ENCODE peak calls at places on chromosome 17, in four cellular contexts. One of them, this sample, is unnamed.

GRCh38 chr17:55282379-55282702 is 17.6 kb downstream of the HLF start:
- DNase-seq in GM12878: no peak
- DNase-seq in HepG2: no peak
- DNase-seq in SK-N-SH: no peak
- DNase-seq in this sample: no peak

GRCh38 chr17:72567774-72568173 is 447.0 kb downstream of the SOX9 start:
- DNase-seq in GM12878: no peak
- DNase-seq in HepG2: no peak
- DNase-seq in SK-N-SH: peak; percentile 73
- DNase-seq in this sample: no peak

GRCh38 chr17:78075545-78075944 is 53.0 kb downstream of the TMC6 start:
- DNase-seq in GM12878: no peak
- DNase-seq in HepG2: no peak
- DNase-seq in SK-N-SH: no peak
- DNase-seq in this sample: no peak

GRCh38 chr17:78045316-78045715 is 83.2 kb downstream of the TMC6 start:
- DNase-seq in GM12878: no peak
- DNase-seq in HepG2: no peak
- DNase-seq in SK-N-SH: no peak
- DNase-seq in this sample: no peak

GRCh38 chr17:46053911-46054534 is 55.0 kb downstream of the STH start:
- DNase-seq in GM12878: no peak
- DNase-seq in HepG2: no peak
- DNase-seq in SK-N-SH: no peak
- DNase-seq in this sample: no peak

GRCh38 chr17:31584436-31585279 is 193.2 kb downstream of the RAB11FIP4 start:
- DNase-seq in GM12878: no peak
- DNase-seq in HepG2: no peak
- DNase-seq in SK-N-SH: no peak
- DNase-seq in this sample: no peak

GRCh38 chr17:4098516-4099209 is 44.2 kb downstream of the ZZEF1 start:
- DNase-seq in GM12878: no peak
- DNase-seq in HepG2: no peak
- DNase-seq in SK-N-SH: no peak
- DNase-seq in this sample: no peak

GRCh38 chr17:16131593-16131992 is 83.7 kb downstream of the NCOR1 start:
- DNase-seq in GM12878: no peak
- DNase-seq in HepG2: no peak
- DNase-seq in SK-N-SH: no peak
- DNase-seq in this sample: no peak

GRCh38 chr17:69075823-69076222 is 15.1 kb upstream of the ABCA9 start:
- DNase-seq in GM12878: no peak
- DNase-seq in HepG2: no peak
- DNase-seq in SK-N-SH: no peak
- DNase-seq in this sample: no peak

GRCh38 chr17:16477255-16477654 is 14.7 kb downstream of the LRRC75A start:
- DNase-seq in GM12878: no peak
- DNase-seq in HepG2: peak; percentile 38
- DNase-seq in SK-N-SH: no peak
- DNase-seq in this sample: no peak

GRCh38 chr17:68390888-68391545 is 66.3 kb downstream of the WIPI1 start:
- DNase-seq in GM12878: no peak
- DNase-seq in HepG2: no peak
- DNase-seq in SK-N-SH: no peak
- DNase-seq in this sample: no peak

GRCh38 chr17:6456321-6456720 is 12.1 kb downstream of the PIMREG start:
- DNase-seq in GM12878: no peak
- DNase-seq in HepG2: no peak
- DNase-seq in SK-N-SH: no peak
- DNase-seq in this sample: no peak

GRCh38 chr17:51372345-51373004 is 112.1 kb downstream of the UTP18 start:
- DNase-seq in GM12878: peak; percentile 82
- DNase-seq in HepG2: peak; percentile 72
- DNase-seq in SK-N-SH: no peak
- DNase-seq in this sample: no peak

GRCh38 chr17:31318298-31319190 is 2.9 kb downstream of the EVI2A start:
- DNase-seq in GM12878: peak; percentile 63
- DNase-seq in HepG2: no peak
- DNase-seq in SK-N-SH: no peak
- DNase-seq in this sample: no peak

GRCh38 chr17:7440113-7440822 is 956 bp downstream of the FGF11 start:
- DNase-seq in GM12878: no peak
- DNase-seq in HepG2: no peak
- DNase-seq in SK-N-SH: peak; percentile 93
- DNase-seq in this sample: no peak

GRCh38 chr17:21124096-21124495 is 2.7 kb upstream of the DHRS7B start:
- DNase-seq in GM12878: no peak
- DNase-seq in HepG2: no peak
- DNase-seq in SK-N-SH: no peak
- DNase-seq in this sample: no peak

GRCh38 chr17:1137465-1137894 is 42.3 kb downstream of the ABR start:
- DNase-seq in GM12878: no peak
- DNase-seq in HepG2: peak; percentile 39
- DNase-seq in SK-N-SH: no peak
- DNase-seq in this sample: no peak

GRCh38 chr17:77349976-77350830 is 209.4 kb downstream of the SEC14L1 start:
- DNase-seq in GM12878: no peak
- DNase-seq in HepG2: no peak
- DNase-seq in SK-N-SH: no peak
- DNase-seq in this sample: no peak

GRCh38 chr17:71176928-71177443 is 943.8 kb upstream of the SOX9 start:
- DNase-seq in GM12878: no peak
- DNase-seq in HepG2: no peak
- DNase-seq in SK-N-SH: no peak
- DNase-seq in this sample: no peak

GRCh38 chr17:4566785-4567184 is 6.4 kb upstream of the GGT6 start:
- DNase-seq in GM12878: no peak
- DNase-seq in HepG2: peak; percentile 69
- DNase-seq in SK-N-SH: peak; percentile 81
- DNase-seq in this sample: no peak

GRCh38 chr17:19727466-19728113 is 11.2 kb upstream of the SLC47A2 start:
- DNase-seq in GM12878: no peak
- DNase-seq in HepG2: no peak
- DNase-seq in SK-N-SH: no peak
- DNase-seq in this sample: no peak

GRCh38 chr17:55717898-55718735 is 4.5 kb downstream of the TMEM100 start:
- DNase-seq in GM12878: no peak
- DNase-seq in HepG2: peak; percentile 78
- DNase-seq in SK-N-SH: peak; percentile 54
- DNase-seq in this sample: peak; percentile 88

GRCh38 chr17:50262001-50262794 is 12.1 kb upstream of the TMEM92 start:
- DNase-seq in GM12878: no peak
- DNase-seq in HepG2: no peak
- DNase-seq in SK-N-SH: no peak
- DNase-seq in this sample: no peak

GRCh38 chr17:70521821-70522256 is 352.5 kb downstream of the KCNJ2 start:
- DNase-seq in GM12878: no peak
- DNase-seq in HepG2: no peak
- DNase-seq in SK-N-SH: no peak
- DNase-seq in this sample: no peak

GRCh38 chr17:78528541-78528940 is 48.7 kb downstream of the DNAH17 start:
- DNase-seq in GM12878: no peak
- DNase-seq in HepG2: no peak
- DNase-seq in SK-N-SH: no peak
- DNase-seq in this sample: no peak

GRCh38 chr17:36846410-36847292 is 90.6 kb upstream of the LHX1 start:
- DNase-seq in GM12878: no peak
- DNase-seq in HepG2: no peak
- DNase-seq in SK-N-SH: no peak
- DNase-seq in this sample: no peak

GRCh38 chr17:18859256-18859655 is 1.3 kb downstream of the PRPSAP2 start:
- DNase-seq in GM12878: no peak
- DNase-seq in HepG2: peak; percentile 28
- DNase-seq in SK-N-SH: peak; percentile 28
- DNase-seq in this sample: peak; percentile 32

GRCh38 chr17:9104370-9105041 is 83.2 kb downstream of the NTN1 start:
- DNase-seq in GM12878: no peak
- DNase-seq in HepG2: no peak
- DNase-seq in SK-N-SH: no peak
- DNase-seq in this sample: no peak

GRCh38 chr17:73476890-73477350 is 165.1 kb upstream of the CDC42EP4 start:
- DNase-seq in GM12878: no peak
- DNase-seq in HepG2: no peak
- DNase-seq in SK-N-SH: no peak
- DNase-seq in this sample: no peak

GRCh38 chr17:48954300-48954755 is 9.7 kb upstream of the SNF8 start:
- DNase-seq in GM12878: no peak
- DNase-seq in HepG2: peak; percentile 79
- DNase-seq in SK-N-SH: no peak
- DNase-seq in this sample: no peak
- TF ChIP-seq TCF12 in GM12878: no peak
- TF ChIP-seq TCF12 in HepG2: no peak
- TF ChIP-seq TCF12 in SK-N-SH: peak; percentile 33
- TF ChIP-seq TCF12 in this sample: no peak

GRCh38 chr17:39617446-39618251 is 9.1 kb upstream of the PPP1R1B start:
- DNase-seq in GM12878: no peak
- DNase-seq in HepG2: no peak
- DNase-seq in SK-N-SH: peak; percentile 95
- DNase-seq in this sample: no peak
- TF ChIP-seq TCF12 in GM12878: no peak
- TF ChIP-seq TCF12 in HepG2: no peak
- TF ChIP-seq TCF12 in SK-N-SH: no peak
- TF ChIP-seq TCF12 in this sample: no peak

GRCh38 chr17:49203796-49204195 is 6.6 kb downstream of the GNGT2 start:
- DNase-seq in GM12878: no peak
- DNase-seq in HepG2: no peak
- DNase-seq in SK-N-SH: no peak
- DNase-seq in this sample: no peak

GRCh38 chr17:49204521-49204920 is 5.9 kb downstream of the GNGT2 start:
- DNase-seq in GM12878: no peak
- DNase-seq in HepG2: no peak
- DNase-seq in SK-N-SH: no peak
- DNase-seq in this sample: no peak

GRCh38 chr17:49200423-49201083 is 9.8 kb downstream of the GNGT2 start:
- DNase-seq in GM12878: no peak
- DNase-seq in HepG2: no peak
- DNase-seq in SK-N-SH: no peak
- DNase-seq in this sample: no peak

GRCh38 chr17:49198206-49198605 is 12.2 kb downstream of the GNGT2 start:
- DNase-seq in GM12878: no peak
- DNase-seq in HepG2: no peak
- DNase-seq in SK-N-SH: no peak
- DNase-seq in this sample: no peak

DNA sequence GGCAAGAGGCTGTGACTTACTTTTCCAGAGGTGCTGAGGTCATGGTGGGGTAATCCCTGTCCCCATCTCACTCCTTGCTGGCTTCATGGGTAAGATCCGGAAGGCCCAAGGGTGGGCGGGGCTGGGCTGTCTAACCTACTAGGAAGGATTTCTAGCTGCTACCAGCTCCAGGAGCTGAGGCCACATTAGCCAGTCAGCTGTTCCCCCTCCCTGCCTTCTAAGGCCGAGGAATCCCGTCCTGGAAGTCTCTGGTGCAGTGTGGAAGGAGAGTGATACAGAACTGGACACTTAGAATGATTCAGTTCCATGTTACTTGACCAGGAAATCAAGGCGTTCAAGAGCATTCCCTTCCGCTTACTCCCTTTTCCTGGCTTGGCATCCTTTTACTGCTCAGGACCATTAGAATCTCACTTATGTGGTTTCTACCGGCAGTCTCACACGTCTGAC is 8.9 kb downstream of the GNGT2 start:
- DNase-seq in GM12878: no peak
- DNase-seq in HepG2: no peak
- DNase-seq in SK-N-SH: no peak
- DNase-seq in this sample: no peak
- TF ChIP-seq TCF12 in GM12878: no peak
- TF ChIP-seq TCF12 in HepG2: no peak
- TF ChIP-seq TCF12 in SK-N-SH: peak; percentile 14
- TF ChIP-seq TCF12 in this sample: no peak

GRCh38 chr17:82428546-82428945 is 10.2 kb upstream of the OGFOD3 start:
- DNase-seq in GM12878: no peak
- DNase-seq in HepG2: no peak
- DNase-seq in SK-N-SH: no peak
- DNase-seq in this sample: no peak

GRCh38 chr17:82429824-82430223 is 11.4 kb upstream of the OGFOD3 start:
- DNase-seq in GM12878: no peak
- DNase-seq in HepG2: no peak
- DNase-seq in SK-N-SH: no peak
- DNase-seq in this sample: no peak

GRCh38 chr17:82419471-82419995 is 1.1 kb upstream of the OGFOD3 start:
- DNase-seq in GM12878: no peak
- DNase-seq in HepG2: no peak
- DNase-seq in SK-N-SH: no peak
- DNase-seq in this sample: no peak

GRCh38 chr17:82424001-82424862 is 5.8 kb upstream of the OGFOD3 start:
- DNase-seq in GM12878: no peak
- DNase-seq in HepG2: peak; percentile 72
- DNase-seq in SK-N-SH: peak; percentile 73
- DNase-seq in this sample: no peak

DNA sequence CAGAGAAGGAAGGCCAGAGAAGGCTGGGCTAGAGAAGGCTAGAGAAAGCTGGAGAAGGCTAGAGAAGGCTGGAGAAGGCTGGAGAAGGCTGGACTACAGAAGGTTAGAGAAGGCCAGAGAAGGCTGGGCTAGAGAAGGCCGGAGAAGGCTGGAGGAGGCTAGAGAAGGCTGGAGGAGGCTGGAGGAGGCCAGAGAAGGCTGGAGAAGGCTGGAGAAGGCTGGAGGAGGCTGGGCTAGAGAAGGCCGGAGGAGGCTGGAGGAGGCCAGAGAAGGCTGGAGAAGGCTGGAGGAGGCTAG is 6.4 kb upstream of the OGFOD3 start:
- DNase-seq in GM12878: no peak
- DNase-seq in HepG2: no peak
- DNase-seq in SK-N-SH: no peak
- DNase-seq in this sample: no peak
- TF ChIP-seq TCF12 in GM12878: no peak
- TF ChIP-seq TCF12 in HepG2: no peak
- TF ChIP-seq TCF12 in SK-N-SH: no peak
- TF ChIP-seq TCF12 in this sample: no peak

GRCh38 chr17:75566456-75567233 is 21.0 kb upstream of the MYO15B start:
- DNase-seq in GM12878: no peak
- DNase-seq in HepG2: no peak
- DNase-seq in SK-N-SH: no peak
- DNase-seq in this sample: no peak

GRCh38 chr17:75565618-75566017 is 22.0 kb upstream of the MYO15B start:
- DNase-seq in GM12878: no peak
- DNase-seq in HepG2: no peak
- DNase-seq in SK-N-SH: no peak
- DNase-seq in this sample: no peak

GRCh38 chr17:75563063-75563758 is 24.4 kb upstream of the MYO15B start:
- DNase-seq in GM12878: no peak
- DNase-seq in HepG2: no peak
- DNase-seq in SK-N-SH: no peak
- DNase-seq in this sample: no peak

GRCh38 chr17:75564195-75564594 is 23.4 kb upstream of the MYO15B start:
- DNase-seq in GM12878: no peak
- DNase-seq in HepG2: no peak
- DNase-seq in SK-N-SH: no peak
- DNase-seq in this sample: no peak

DNA sequence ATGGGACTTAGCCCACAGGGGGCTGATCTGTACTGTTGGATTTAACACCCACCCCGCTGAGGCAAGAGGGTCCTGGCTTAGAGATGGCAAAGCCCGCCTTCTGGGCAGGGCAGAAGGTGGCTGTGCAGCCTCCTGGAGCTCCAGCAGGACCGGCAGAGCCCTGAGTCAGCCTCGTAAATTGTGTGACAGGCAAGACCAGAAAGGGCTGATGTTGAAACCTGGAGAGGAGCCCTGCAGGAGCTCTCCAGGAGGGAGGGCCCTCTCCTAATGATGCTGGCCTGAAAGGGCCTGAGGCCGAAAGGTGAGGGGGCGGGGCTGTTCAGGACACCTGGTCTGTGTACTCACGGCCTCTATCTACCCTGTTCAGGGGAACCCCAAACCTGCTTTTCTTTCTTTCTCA is 22.5 kb upstream of the MYO15B start:
- DNase-seq in GM12878: no peak
- DNase-seq in HepG2: no peak
- DNase-seq in SK-N-SH: no peak
- DNase-seq in this sample: no peak
- TF ChIP-seq TCF12 in GM12878: no peak
- TF ChIP-seq TCF12 in HepG2: no peak
- TF ChIP-seq TCF12 in SK-N-SH: no peak
- TF ChIP-seq TCF12 in this sample: no peak